ENCODE peak calls at places on chromosomes 4 and X, in seven cellular contexts. T, B, E, I, Z, X and O are unnamed samples.

GRCh38 chrX:54842638-54843037 is 35.1 kb downstream of the MAGED2 start:
- DNase-seq in T (no peak), B (no peak), E (no peak), I (no peak), Z (no peak), X (no peak), O (no peak)

GRCh38 chr4:156290811-156291210 is 337.1 kb upstream of the CTSO start:
- DNase-seq in T (peak; percentile 35), B (no peak), E (no peak), I (no peak), Z (no peak), X (no peak), O (no peak)

GRCh38 chrX:10938371-10938982 is 172.7 kb upstream of the HCCS start:
- DNase-seq in T (no peak), B (no peak), E (no peak), I (no peak), Z (no peak), X (no peak), O (no peak)

GRCh38 chrX:13473666-13474516 is 95.5 kb upstream of the EGFL6 start:
- DNase-seq in T (peak; percentile 26), B (peak; percentile 26), E (no peak), I (no peak), Z (no peak), X (no peak), O (no peak)

GRCh38 chr4:169658196-169658595 is 37.8 kb downstream of the CLCN3 start:
- DNase-seq in T (no peak), B (no peak), E (no peak), I (no peak), Z (no peak), X (no peak), O (no peak)

GRCh38 chr4:109298279-109299010 is 4.0 kb downstream of the COL25A1 start:
- DNase-seq in T (peak; percentile 23), B (no peak), E (no peak), I (no peak), Z (peak; percentile 27), X (no peak), O (no peak)

GRCh38 chrX:38982370-38982769 is 181.1 kb downstream of the MID1IP1 start:
- DNase-seq in T (no peak), B (no peak), E (no peak), I (no peak), Z (no peak), X (no peak), O (no peak)

GRCh38 chrX:88437563-88437962 is 309.5 kb upstream of the CPXCR1 start:
- DNase-seq in T (no peak), B (no peak), E (no peak), I (no peak), Z (no peak), X (no peak), O (no peak)

GRCh38 chr4:4396628-4397440 is 9.9 kb downstream of the NSG1 start:
- DNase-seq in T (no peak), B (no peak), E (no peak), I (peak; percentile 43), Z (no peak), X (peak; percentile 71), O (no peak)

GRCh38 chr4:5456296-5456845 is 252.0 kb downstream of the EVC2 start:
- DNase-seq in T (no peak), B (no peak), E (no peak), I (no peak), Z (no peak), X (no peak), O (no peak)

GRCh38 chr4:5452156-5452555 is 256.2 kb downstream of the EVC2 start:
- DNase-seq in T (no peak), B (no peak), E (no peak), I (no peak), Z (no peak), X (no peak), O (no peak)

GRCh38 chr4:5458676-5459075 is 249.7 kb downstream of the EVC2 start:
- DNase-seq in T (no peak), B (no peak), E (no peak), I (no peak), Z (no peak), X (no peak), O (no peak)

GRCh38 chr4:5451243-5451642 is 257.1 kb downstream of the EVC2 start:
- DNase-seq in T (no peak), B (no peak), E (no peak), I (no peak), Z (no peak), X (no peak), O (no peak)

DNA sequence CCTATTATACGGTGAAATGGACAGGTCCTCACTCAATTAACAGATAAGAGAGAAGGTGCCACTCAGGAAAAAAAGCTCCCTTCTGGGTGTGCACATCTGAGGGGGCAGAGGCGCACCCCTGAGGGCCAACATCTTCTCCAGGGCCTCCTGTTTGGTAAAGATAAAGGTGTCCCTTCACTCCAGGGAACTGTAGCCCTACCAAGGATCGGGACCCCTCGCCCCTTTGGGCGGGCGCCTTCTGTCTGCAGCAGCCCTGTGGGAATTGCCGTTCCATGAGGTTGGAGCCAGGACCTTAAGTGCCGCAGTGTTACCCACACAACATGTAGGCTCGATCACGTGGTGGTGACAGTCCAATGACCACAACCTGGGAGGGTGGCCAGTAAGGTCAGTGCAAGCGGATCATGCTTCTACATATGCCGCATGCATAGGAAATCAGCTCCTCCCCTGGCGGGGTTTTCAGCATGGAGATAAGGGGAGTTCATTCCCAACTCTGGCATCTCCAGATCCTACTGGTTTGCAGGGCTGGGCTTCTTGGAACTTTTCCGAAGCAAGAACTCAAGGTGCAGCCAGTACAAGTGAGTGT is 253.3 kb downstream of the EVC2 start:
- DNase-seq in T (no peak), B (no peak), E (no peak), I (no peak), Z (no peak), X (no peak), O (no peak)
- TF ChIP-seq CTCF in T (no peak), B (no peak), E (no peak), I (no peak), Z (no peak), X (no peak), O (no peak)

GRCh38 chr4:164931551-164932324 is 45.7 kb downstream of the TRIM61 start:
- DNase-seq in T (no peak), B (no peak), E (no peak), I (no peak), Z (no peak), X (no peak), O (no peak)

GRCh38 chr4:164937576-164938270 is 39.7 kb downstream of the TRIM61 start:
- DNase-seq in T (no peak), B (peak; percentile 32), E (no peak), I (no peak), Z (no peak), X (peak; percentile 58), O (no peak)

GRCh38 chr4:164933244-164933643 is 44.2 kb downstream of the TRIM61 start:
- DNase-seq in T (no peak), B (no peak), E (no peak), I (no peak), Z (no peak), X (no peak), O (no peak)

GRCh38 chr4:164930647-164931046 is 46.8 kb downstream of the TRIM61 start:
- DNase-seq in T (no peak), B (no peak), E (no peak), I (no peak), Z (no peak), X (no peak), O (no peak)

DNA sequence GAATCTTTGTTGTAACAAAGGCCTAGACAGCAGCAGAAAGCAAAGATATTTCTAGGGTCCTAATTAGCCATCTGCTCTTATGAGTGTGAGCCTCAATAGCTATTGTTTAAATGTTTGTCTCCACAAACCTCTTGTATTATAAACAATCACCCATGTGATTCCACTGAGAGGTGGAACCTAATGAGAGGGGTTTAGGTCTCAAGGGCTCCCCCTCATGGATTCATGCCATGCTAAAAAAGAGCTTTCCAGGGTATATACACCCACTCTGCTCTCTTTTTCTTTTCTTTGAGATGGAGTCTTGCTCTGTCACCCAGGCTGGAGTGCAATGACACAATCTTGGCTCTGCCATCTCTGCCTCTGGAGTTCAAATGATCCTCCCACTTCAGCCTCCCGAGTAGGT is 42.1 kb downstream of the TRIM61 start:
- DNase-seq in T (no peak), B (peak; percentile 36), E (no peak), I (no peak), Z (peak; percentile 17), X (no peak), O (no peak)
- TF ChIP-seq CTCF in T (no peak), B (peak; percentile 16), E (no peak), I (no peak), Z (peak; percentile 22), X (no peak), O (no peak)

GRCh38 chr4:140755811-140756291 is 334 bp downstream of the TBC1D9 start:
- DNase-seq in T (peak; percentile 59), B (peak; percentile 57), E (peak; percentile 80), I (peak; percentile 92), Z (peak; percentile 81), X (peak; percentile 75), O (peak; percentile 73)

GRCh38 chr4:140757220-140757607 is 1.0 kb upstream of the TBC1D9 start:
- DNase-seq in T (no peak), B (no peak), E (no peak), I (no peak), Z (peak; percentile 55), X (no peak), O (no peak)

GRCh38 chr4:140752669-140753068 is 3.5 kb downstream of the TBC1D9 start:
- DNase-seq in T (no peak), B (no peak), E (no peak), I (no peak), Z (no peak), X (no peak), O (no peak)

GRCh38 chr4:140754918-140755810 is 1.0 kb downstream of the TBC1D9 start:
- DNase-seq in T (no peak), B (no peak), E (no peak), I (no peak), Z (no peak), X (no peak), O (no peak)

DNA sequence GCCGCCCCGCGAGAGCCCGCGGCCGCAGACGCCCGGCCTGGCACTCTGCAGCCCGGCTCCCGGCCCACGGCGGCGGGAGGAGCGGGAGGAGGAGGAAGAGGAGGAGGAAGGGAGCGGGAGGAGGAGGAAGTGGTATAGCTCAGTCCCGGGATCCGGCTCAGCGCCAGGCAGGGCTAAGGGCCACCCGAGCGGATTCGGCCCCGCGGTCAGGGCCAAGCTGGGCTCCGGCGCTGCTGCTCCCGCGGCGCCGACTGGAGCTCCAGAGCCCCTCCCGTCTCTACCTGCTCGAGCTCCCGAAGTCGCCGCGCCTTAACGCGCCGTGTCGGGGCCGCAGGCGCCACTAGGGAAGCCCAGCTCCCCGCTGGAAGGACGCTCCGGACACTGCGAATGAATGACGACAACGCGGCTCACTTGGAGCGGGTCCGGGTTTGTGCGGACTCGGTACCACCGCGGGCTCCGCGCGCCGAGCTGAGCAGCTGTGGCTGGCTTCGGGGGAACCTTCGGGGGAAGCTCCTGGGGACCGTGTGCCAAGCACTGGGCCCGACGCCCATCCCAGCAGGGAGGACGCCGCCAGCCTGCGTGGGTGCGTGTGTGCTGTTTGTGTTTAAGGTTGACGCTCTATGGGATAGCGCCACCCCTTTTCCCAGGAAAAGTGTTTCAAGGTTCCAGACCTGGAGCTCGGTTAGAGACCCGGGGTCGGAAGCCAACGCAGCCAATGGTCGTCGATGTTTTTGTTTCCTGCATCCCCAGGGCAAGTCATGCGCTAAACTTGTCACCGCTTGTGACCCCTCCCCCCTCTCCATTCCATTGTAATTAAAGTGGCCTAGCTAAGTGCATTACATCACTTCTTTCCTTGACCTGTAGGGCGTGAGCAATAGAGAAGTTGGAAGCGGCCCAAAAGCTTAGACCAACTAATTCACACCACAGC is at the start of gene TBC1D9:
- DNase-seq in T (peak; percentile 68), B (peak; percentile 40), E (peak; percentile 79), I (peak; percentile 89), Z (peak; percentile 81), X (peak; percentile 84), O (peak; percentile 70)
- TF ChIP-seq CTCF in T (no peak), B (no peak), E (peak; percentile 52), I (peak; percentile 45), Z (no peak), X (no peak), O (no peak)

GRCh38 chrX:23908219-23909003 is 605 bp downstream of the CXorf58 start:
- DNase-seq in T (no peak), B (no peak), E (no peak), I (no peak), Z (no peak), X (no peak), O (no peak)
- TF ChIP-seq CTCF in T (peak; percentile 39), B (no peak), E (no peak), I (peak; percentile 38), Z (peak; percentile 42), X (no peak), O (no peak)